ENCODE peak calls at places on chromosome 12, in eight cellular contexts. One of them, this sample, is unnamed.

GRCh38 chr12:6635375-6635855 is 344 bp downstream of the LPAR5 start:
- DNase-seq in cardiac muscle cell: no peak
- DNase-seq in non-pigmented ciliary epithelial cell: no peak
- DNase-seq in hippocampal formation: no peak
- DNase-seq in C1 segment of cervical spinal cord: no peak
- DNase-seq in CD8-positive, alpha-beta T cell: peak; percentile 56
- DNase-seq in HepG2: no peak
- DNase-seq in astrocyte: no peak
- DNase-seq in this sample: no peak

GRCh38 chr12:80472912-80473500 is 29.0 kb downstream of the PTPRQ start:
- DNase-seq in cardiac muscle cell: peak; percentile 52
- DNase-seq in non-pigmented ciliary epithelial cell: peak; percentile 67
- DNase-seq in hippocampal formation: no peak
- DNase-seq in C1 segment of cervical spinal cord: no peak
- DNase-seq in CD8-positive, alpha-beta T cell: no peak
- DNase-seq in HepG2: peak; percentile 35
- DNase-seq in astrocyte: peak; percentile 72
- DNase-seq in this sample: peak; percentile 82

GRCh38 chr12:31991146-31991545 is 31.9 kb downstream of the RESF1 start:
- DNase-seq in cardiac muscle cell: no peak
- DNase-seq in non-pigmented ciliary epithelial cell: no peak
- DNase-seq in hippocampal formation: no peak
- DNase-seq in C1 segment of cervical spinal cord: no peak
- DNase-seq in CD8-positive, alpha-beta T cell: no peak
- DNase-seq in HepG2: no peak
- DNase-seq in astrocyte: no peak
- DNase-seq in this sample: no peak

GRCh38 chr12:109757671-109758265 is 44.1 kb downstream of the FAM222A start:
- DNase-seq in cardiac muscle cell: no peak
- DNase-seq in non-pigmented ciliary epithelial cell: no peak
- DNase-seq in hippocampal formation: no peak
- DNase-seq in C1 segment of cervical spinal cord: no peak
- DNase-seq in CD8-positive, alpha-beta T cell: no peak
- DNase-seq in HepG2: no peak
- DNase-seq in astrocyte: no peak
- DNase-seq in this sample: no peak

GRCh38 chr12:124557518-124558223 is 9.7 kb downstream of the NCOR2 start:
- DNase-seq in cardiac muscle cell: peak; percentile 45
- DNase-seq in non-pigmented ciliary epithelial cell: no peak
- DNase-seq in hippocampal formation: no peak
- DNase-seq in C1 segment of cervical spinal cord: no peak
- DNase-seq in CD8-positive, alpha-beta T cell: no peak
- DNase-seq in HepG2: no peak
- DNase-seq in astrocyte: no peak
- DNase-seq in this sample: no peak

GRCh38 chr12:92041742-92042141 is 103.9 kb downstream of the BTG1 start:
- DNase-seq in cardiac muscle cell: no peak
- DNase-seq in non-pigmented ciliary epithelial cell: no peak
- DNase-seq in hippocampal formation: no peak
- DNase-seq in C1 segment of cervical spinal cord: no peak
- DNase-seq in CD8-positive, alpha-beta T cell: no peak
- DNase-seq in HepG2: no peak
- DNase-seq in astrocyte: no peak
- DNase-seq in this sample: no peak

GRCh38 chr12:25694072-25694471 is 141.0 kb upstream of the LMNTD1 start:
- DNase-seq in cardiac muscle cell: no peak
- DNase-seq in non-pigmented ciliary epithelial cell: peak; percentile 86
- DNase-seq in hippocampal formation: no peak
- DNase-seq in C1 segment of cervical spinal cord: no peak
- DNase-seq in CD8-positive, alpha-beta T cell: no peak
- DNase-seq in HepG2: peak; percentile 6
- DNase-seq in astrocyte: peak; percentile 94
- DNase-seq in this sample: peak; percentile 27

GRCh38 chr12:108568653-108569154 is 6.3 kb downstream of the ISCU start:
- DNase-seq in cardiac muscle cell: no peak
- DNase-seq in non-pigmented ciliary epithelial cell: no peak
- DNase-seq in hippocampal formation: no peak
- DNase-seq in C1 segment of cervical spinal cord: no peak
- DNase-seq in CD8-positive, alpha-beta T cell: peak; percentile 46
- DNase-seq in HepG2: no peak
- DNase-seq in astrocyte: no peak
- DNase-seq in this sample: peak; percentile 84

GRCh38 chr12:27285395-27285794 is 41.3 kb downstream of the STK38L start:
- DNase-seq in cardiac muscle cell: no peak
- DNase-seq in non-pigmented ciliary epithelial cell: no peak
- DNase-seq in hippocampal formation: no peak
- DNase-seq in C1 segment of cervical spinal cord: no peak
- DNase-seq in CD8-positive, alpha-beta T cell: no peak
- DNase-seq in HepG2: no peak
- DNase-seq in astrocyte: peak; percentile 29
- DNase-seq in this sample: no peak

GRCh38 chr12:82687020-82687951 is 580 bp downstream of the TMTC2 start:
- DNase-seq in cardiac muscle cell: peak; percentile 73
- DNase-seq in non-pigmented ciliary epithelial cell: no peak
- DNase-seq in hippocampal formation: peak; percentile 61
- DNase-seq in C1 segment of cervical spinal cord: peak; percentile 87
- DNase-seq in CD8-positive, alpha-beta T cell: peak; percentile 47
- DNase-seq in HepG2: no peak
- DNase-seq in astrocyte: peak; percentile 34
- DNase-seq in this sample: peak; percentile 38

This sample was measured in SJCRH30.